ENCODE peak calls at places on chromosomes 1 and 21, in four cellular contexts. C is body of pancreas, J is H7, V is Peyer's patch. E is an unnamed sample.

GRCh38 chr1:4375812-4376211 is 278.6 kb upstream of the AJAP1 start:
- DNase-seq in C (no peak), J (no peak), V (no peak), E (no peak)

GRCh38 chr1:23528245-23528978 is 2.6 kb downstream of the E2F2 start:
- DNase-seq in C (peak; percentile 89), J (no peak), V (peak; percentile 95), E (peak; percentile 90)

GRCh38 chr1:14328687-14329086 is 269.8 kb upstream of the KAZN start:
- DNase-seq in C (no peak), J (no peak), V (no peak), E (no peak)

GRCh38 chr1:246779561-246780175 is 55.5 kb downstream of the SCCPDH start:
- DNase-seq in C (no peak), J (no peak), V (no peak), E (no peak)

GRCh38 chr1:77347646-77348045 is 65.8 kb downstream of the AK5 start:
- DNase-seq in C (no peak), J (no peak), V (no peak), E (no peak)

GRCh38 chr1:113255728-113256347 is 134.5 kb upstream of the MAGI3 start:
- DNase-seq in C (peak; percentile 82), J (peak; percentile 44), V (no peak), E (no peak)

GRCh38 chr1:197140123-197140522 is 6.3 kb downstream of the ASPM start:
- DNase-seq in C (no peak), J (no peak), V (no peak), E (no peak)

GRCh38 chr1:231971397-231972233 is 345.0 kb downstream of the DISC1 start:
- DNase-seq in C (no peak), J (no peak), V (no peak), E (no peak)

GRCh38 chr21:38306407-38306806 is 49.6 kb downstream of the KCNJ15 start:
- DNase-seq in C (no peak), J (no peak), V (no peak), E (no peak)

GRCh38 chr1:112956503-112957132 is 622 bp upstream of the SLC16A1 start:
- DNase-seq in C (peak; percentile 16), J (no peak), V (peak; percentile 69), E (peak; percentile 34)

GRCh38 chr1:151135433-151136385 is 10.7 kb downstream of the SEMA6C start:
- DNase-seq in C (no peak), J (peak; percentile 60), V (no peak), E (no peak)

GRCh38 chr21:19011448-19011847 is 607.9 kb upstream of the TMPRSS15 start:
- DNase-seq in C (no peak), J (no peak), V (no peak), E (no peak)

GRCh38 chr1:34113362-34113761 is 51.7 kb downstream of the CSMD2 start:
- DNase-seq in C (peak; percentile 38), J (peak; percentile 57), V (no peak), E (no peak)

GRCh38 chr1:171188388-171189266 is 3.5 kb downstream of the FMO2 start:
- DNase-seq in C (peak; percentile 72), J (peak; percentile 68), V (peak; percentile 71), E (peak; percentile 2)

GRCh38 chr1:218426343-218426657 is 81.2 kb downstream of the TGFB2 start:
- DNase-seq in C (peak; percentile 54), J (no peak), V (no peak), E (no peak)

GRCh38 chr1:206634365-206635079 is 814 bp upstream of the DYRK3 start:
- DNase-seq in C (peak; percentile 92), J (peak; percentile 62), V (peak; percentile 97), E (peak; percentile 52)

GRCh38 chr21:29465528-29465927 is 166.8 kb downstream of the BACH1 start:
- DNase-seq in C (no peak), J (no peak), V (no peak), E (no peak)

GRCh38 chr21:34878940-34879339 is 170.2 kb downstream of the RUNX1 start:
- DNase-seq in C (no peak), J (no peak), V (no peak), E (no peak)

GRCh38 chr21:42640486-42640885 is 12.9 kb upstream of the PDE9A start:
- DNase-seq in C (peak; percentile 48), J (no peak), V (peak; percentile 71), E (no peak)

GRCh38 chr1:2226525-2227340 is 1.4 kb upstream of the SKI start:
- DNase-seq in C (no peak), J (peak; percentile 87), V (no peak), E (no peak)

GRCh38 chr1:229845410-229846138 is 219.5 kb downstream of the URB2 start:
- DNase-seq in C (no peak), J (no peak), V (no peak), E (no peak)

GRCh38 chr1:179025125-179025974 is at the start of gene FAM20B:
- DNase-seq in C (peak; percentile 96), J (peak; percentile 99), V (peak; percentile 97), E (peak; percentile 87)

GRCh38 chr1:153678519-153679336 is at the start of gene NPR1:
- DNase-seq in C (peak; percentile 38), J (peak; percentile 93), V (peak; percentile 67), E (no peak)

GRCh38 chr1:64962447-64962846 is 3.9 kb downstream of the JAK1 start:
- DNase-seq in C (no peak), J (no peak), V (peak; percentile 67), E (no peak)

GRCh38 chr1:148372731-148373130 is 110.4 kb downstream of the PPIAL4G start:
- DNase-seq in C (no peak), J (no peak), V (peak; percentile 59), E (peak; percentile 26)

DNA sequence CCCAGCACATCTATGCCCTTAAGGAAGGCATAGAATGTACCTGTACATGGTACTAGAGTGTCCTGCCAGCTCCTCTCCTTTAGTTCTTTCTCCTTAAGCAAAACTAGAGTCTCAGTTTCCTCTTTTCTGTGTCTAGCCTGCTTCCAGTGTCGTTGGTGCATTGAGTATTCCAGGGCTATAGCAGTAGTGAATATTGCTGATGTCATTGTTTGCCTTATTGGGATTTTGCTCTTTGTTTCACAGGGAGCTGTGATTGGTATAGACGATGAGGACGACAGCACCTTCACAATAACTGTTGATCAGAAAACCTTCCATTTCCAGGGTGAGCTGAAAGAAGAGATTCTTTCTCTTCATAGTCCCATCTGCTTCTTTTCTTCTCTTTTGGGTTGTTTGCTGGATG is 52.3 kb downstream of the OSBPL9 start:
- DNase-seq in C (no peak), J (no peak), V (no peak), E (no peak)
- H3K27me3 ChIP-seq in C (no peaks in the 10 kb centered on the region), J (no peaks in the 10 kb centered on the region), V (no peaks in the 10 kb centered on the region), E (no peaks in the 10 kb centered on the region)

DNA sequence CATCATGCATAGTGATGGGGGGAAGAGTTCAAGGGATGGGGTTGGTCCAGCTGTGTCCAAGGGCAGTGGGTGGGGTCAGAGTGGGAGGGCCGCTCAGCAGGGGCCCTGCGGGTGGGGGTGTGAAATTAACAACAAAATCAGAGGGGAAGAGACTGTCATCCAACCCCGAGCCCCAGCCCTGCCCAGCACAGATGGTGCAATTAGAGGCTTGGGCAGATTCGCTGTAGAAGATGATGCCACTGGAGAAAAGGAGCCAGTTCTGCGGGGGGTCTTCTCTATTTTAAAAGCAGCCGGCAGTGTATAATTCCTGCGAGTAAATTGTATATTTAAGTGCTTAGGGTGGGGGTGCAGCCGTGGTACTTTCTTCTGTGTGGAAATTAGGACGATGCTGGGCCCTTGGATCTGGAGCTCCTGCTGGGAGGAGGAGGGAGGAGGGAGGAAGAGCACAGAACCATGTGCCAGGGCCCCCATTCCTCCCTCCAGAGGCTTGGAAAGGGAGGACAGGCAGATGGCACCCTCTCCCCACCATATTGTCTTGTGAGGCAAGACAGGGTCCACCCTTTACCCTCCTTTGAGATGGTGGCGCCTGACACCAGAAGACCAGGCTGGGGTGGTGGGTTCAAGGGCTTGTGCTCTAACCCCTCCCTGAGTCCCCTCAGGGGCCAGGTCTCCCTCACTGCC is 89.2 kb downstream of the ACTL8 start:
- DNase-seq in C (no peak), J (no peak), V (no peak), E (no peak)
- H3K27me3 ChIP-seq in C (peaks cover 3% of the 10 kb centered on the region), J (no peaks in the 10 kb centered on the region), V (no peaks in the 10 kb centered on the region), E (no peaks in the 10 kb centered on the region)

GRCh38 chr1:29236743-29236992 is 346 bp downstream of the PTPRU start:
- DNase-seq in C (no peak), J (no peak), V (no peak), E (no peak)

GRCh38 chr1:29233693-29234092 is 2.6 kb upstream of the PTPRU start:
- DNase-seq in C (no peak), J (no peak), V (no peak), E (no peak)

GRCh38 chr1:29235955-29236742 is at the start of gene PTPRU:
- DNase-seq in C (peak; percentile 79), J (peak; percentile 98), V (peak; percentile 87), E (peak; percentile 77)

GRCh38 chr1:29236993-29237905 is 927 bp downstream of the PTPRU start:
- DNase-seq in C (peak; percentile 54), J (peak; percentile 91), V (peak; percentile 53), E (no peak)

DNA sequence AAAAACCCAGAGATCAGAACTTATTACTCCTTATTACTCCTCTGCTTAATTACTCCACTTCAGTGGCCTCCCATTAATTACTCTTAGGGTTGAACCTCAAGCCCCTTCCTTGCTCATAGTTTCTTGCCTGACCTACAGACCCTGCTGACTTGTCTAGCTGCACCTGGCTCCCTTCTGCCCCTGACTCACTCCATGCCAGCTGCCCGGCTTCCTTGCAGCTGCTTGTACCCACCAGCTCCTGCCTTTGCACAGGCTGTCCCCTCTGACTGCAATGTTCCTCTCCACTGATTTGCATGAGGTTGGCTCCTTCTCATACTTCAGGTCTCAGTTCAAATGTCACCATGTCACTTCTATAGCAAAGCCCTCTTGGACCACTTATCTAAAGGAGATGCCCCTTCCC is 1.9 kb upstream of the PTPRU start:
- DNase-seq in C (no peak), J (no peak), V (no peak), E (no peak)
- H3K27me3 ChIP-seq in C (no peaks in the 10 kb centered on the region), J (peaks cover 43% of the 10 kb centered on the region), V (peaks cover 8% of the 10 kb centered on the region), E (peaks cover 29% of the 10 kb centered on the region)

GRCh38 chr1:217135569-217135915 is 412.3 kb upstream of the ESRRG start:
- DNase-seq in C (no peak), J (no peak), V (no peak), E (no peak)

GRCh38 chr1:217137210-217137871 is 414.1 kb upstream of the ESRRG start:
- DNase-seq in C (peak; percentile 20), J (peak; percentile 76), V (no peak), E (no peak)

GRCh38 chr1:217134857-217135568 is 411.8 kb upstream of the ESRRG start:
- DNase-seq in C (peak; percentile 22), J (peak; percentile 75), V (no peak), E (no peak)

GRCh38 chr1:217136895-217137205 is 413.6 kb upstream of the ESRRG start:
- DNase-seq in C (no peak), J (peak; percentile 50), V (no peak), E (no peak)

DNA sequence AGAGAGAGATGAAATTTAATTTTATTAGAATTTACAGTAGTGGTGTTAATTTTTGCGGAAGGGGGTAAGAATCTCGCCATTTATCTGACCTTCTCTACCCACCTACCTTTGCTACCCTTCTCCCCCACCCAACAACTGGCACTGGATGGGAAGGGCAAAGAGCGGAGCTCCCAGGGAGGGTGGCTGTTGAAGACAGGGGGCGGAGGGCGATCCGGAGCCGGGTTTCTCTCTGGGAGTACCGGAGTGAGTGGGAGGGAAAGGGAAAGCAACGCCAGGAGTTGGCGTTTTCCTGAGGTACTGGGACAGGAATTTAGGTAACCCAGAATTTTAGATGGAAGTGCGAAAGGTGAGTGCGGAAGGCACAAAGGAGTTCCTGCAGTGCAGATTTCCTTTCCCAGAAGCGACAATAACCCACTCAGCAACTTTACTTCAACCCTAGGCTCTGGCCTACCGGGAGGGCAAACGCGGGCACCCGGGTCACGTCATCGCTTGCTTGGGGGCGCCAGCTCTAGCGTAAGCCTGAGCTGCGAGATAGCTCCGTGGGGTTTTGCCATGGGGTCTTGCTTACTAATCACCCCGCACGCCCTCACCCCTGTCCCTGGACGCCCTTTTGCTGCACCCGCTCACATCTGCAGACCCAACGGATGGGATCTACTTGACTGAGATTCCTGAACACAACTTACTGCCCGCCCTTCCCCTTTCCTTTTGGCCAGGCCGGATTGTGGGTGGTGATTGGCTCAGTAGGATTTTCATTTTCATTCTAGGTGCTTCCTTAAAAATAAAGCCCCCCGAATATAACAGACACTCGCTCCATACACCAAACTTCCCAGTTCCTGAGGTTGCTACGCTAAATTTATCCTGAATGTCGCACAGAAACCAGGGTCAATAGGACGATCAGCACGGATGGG is 413.0 kb upstream of the ESRRG start:
- DNase-seq in C (no peak), J (peak; percentile 66), V (no peak), E (no peak)
- H3K27me3 ChIP-seq in C (peaks cover 8% of the 10 kb centered on the region), J (peaks cover 100% of the 10 kb centered on the region), V (peaks cover 27% of the 10 kb centered on the region), E (peaks cover 17% of the 10 kb centered on the region)